ENCODE peak calls at places on chromosome 2, in six cellular contexts. Z is NB4, B is GM12878, A is endothelial cell of umbilical vein, D is H1, I is SK-N-SH. E is an unnamed sample.

GRCh38 chr2:7118606-7119503 is 201.6 kb downstream of the RNF144A start:
- DNase-seq in I (peak), Z (peak), B (no peak), A (no peak), D (no peak), E (peak)

GRCh38 chr2:144711546-144712276 is 191.8 kb upstream of the ZEB2 start:
- DNase-seq in D (no peak), B (no peak), I (peak), Z (peak), A (no peak), E (no peak)

GRCh38 chr2:162607915-162608314 is 230.7 kb downstream of the KCNH7 start:
- DNase-seq in A (no peak), B (no peak), I (no peak), D (no peak), Z (no peak), E (no peak)

GRCh38 chr2:148674063-148675020 is 29.8 kb downstream of the EPC2 start:
- DNase-seq in I (peak), B (no peak), D (no peak), Z (peak), A (peak), E (peak)

GRCh38 chr2:2172516-2172915 is 158.6 kb downstream of the MYT1L start:
- DNase-seq in B (no peak), Z (no peak), D (no peak), A (no peak), I (no peak), E (no peak)

GRCh38 chr2:110796724-110797301 is 64.4 kb downstream of the ACOXL start:
- DNase-seq in B (no peak), D (no peak), I (no peak), A (no peak), Z (no peak), E (no peak)

GRCh38 chr2:73986085-73986680 is 1.5 kb downstream of the TET3 start:
- DNase-seq in B (no peak), D (no peak), I (no peak), Z (no peak), A (no peak), E (no peak)

GRCh38 chr2:100038019-100038418 is 104.4 kb downstream of the AFF3 start:
- DNase-seq in I (peak), B (no peak), A (no peak), D (no peak), Z (peak), E (no peak)

GRCh38 chr2:218381916-218382366 is at the start of gene SLC11A1:
- DNase-seq in D (no peak), B (no peak), Z (no peak), A (no peak), I (no peak), E (no peak)

GRCh38 chr2:46801731-46802664 is 113.6 kb downstream of the MCFD2 start:
- DNase-seq in D (no peak), Z (no peak), A (no peak), I (no peak), B (no peak), E (no peak)

GRCh38 chr2:76610451-76610850 is 899.7 kb upstream of the GCFC2 start:
- DNase-seq in Z (no peak), A (no peak), D (no peak), I (no peak), B (no peak), E (no peak)

GRCh38 chr2:6883448-6884122 is 6.0 kb downstream of the RSAD2 start:
- DNase-seq in A (no peak), B (no peak), I (no peak), Z (no peak), D (no peak), E (no peak)

GRCh38 chr2:85713836-85714235 is 19.7 kb downstream of the GNLY start:
- DNase-seq in B (no peak), D (no peak), A (no peak), I (no peak), Z (no peak), E (no peak)

GRCh38 chr2:74002515-74003391 is 18.0 kb downstream of the TET3 start:
- DNase-seq in D (no peak), B (no peak), A (peak), I (peak), Z (peak), E (no peak)

GRCh38 chr2:152176113-152176714 is 651 bp upstream of the STAM2 start:
- DNase-seq in A (no peak), D (no peak), B (no peak), Z (no peak), I (no peak), E (peak)

GRCh38 chr2:1891147-1891546 is 146.8 kb upstream of the PXDN start:
- DNase-seq in A (no peak), B (no peak), Z (no peak), D (no peak), I (no peak), E (peak)

GRCh38 chr2:156333951-156334495 is 1.5 kb upstream of the NR4A2 start:
- DNase-seq in B (no peak), I (peak), Z (peak), D (no peak), A (peak), E (no peak)

GRCh38 chr2:29223851-29224692 is 108.9 kb downstream of the CLIP4 start:
- DNase-seq in D (no peak), B (no peak), Z (peak), A (peak), I (peak), E (no peak)

GRCh38 chr2:157749684-157750083 is 121.0 kb upstream of the ACVR1C start:
- DNase-seq in B (no peak), A (no peak), Z (no peak), I (no peak), D (no peak), E (no peak)

GRCh38 chr2:157747280-157747679 is 118.6 kb upstream of the ACVR1C start:
- DNase-seq in B (no peak), D (no peak), Z (no peak), A (no peak), I (no peak), E (no peak)

GRCh38 chr2:157747695-157748370 is 119.2 kb upstream of the ACVR1C start:
- DNase-seq in Z (no peak), A (no peak), I (peak), D (no peak), B (peak), E (no peak)

GRCh38 chr2:157748371-157749132 is 119.9 kb upstream of the ACVR1C start:
- DNase-seq in B (no peak), Z (no peak), A (no peak), I (no peak), D (no peak), E (no peak)

DNA sequence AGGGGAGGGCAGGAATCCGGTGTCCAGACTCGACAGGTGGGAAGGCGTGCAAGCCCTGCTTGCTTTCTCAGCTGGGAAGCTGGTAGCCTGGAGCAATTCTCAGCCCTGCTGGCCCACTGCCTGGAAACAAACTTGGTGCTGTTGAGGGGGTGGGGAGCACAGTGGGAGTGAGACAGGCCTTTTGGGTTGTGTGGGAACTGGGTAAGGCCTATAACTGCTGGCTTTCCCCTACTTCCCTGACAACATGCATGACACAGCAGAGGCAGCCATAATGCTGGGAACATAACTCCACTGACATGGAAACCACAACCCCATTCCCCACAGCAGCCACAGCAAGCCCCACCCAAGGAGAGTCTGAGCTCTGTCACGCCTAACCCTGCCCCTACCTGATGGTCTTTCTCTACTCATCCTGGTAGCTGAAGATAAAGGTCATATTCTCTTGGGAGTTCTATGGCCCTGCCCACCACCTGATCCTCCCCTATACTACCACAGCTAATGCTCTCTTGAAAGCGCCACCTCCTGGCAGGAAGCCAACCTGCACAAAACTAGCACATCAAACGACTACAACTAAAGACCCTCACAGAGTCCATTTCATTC is 122.9 kb upstream of the ACVR1C start:
- DNase-seq in I (no peak), B (peak), A (no peak), D (no peak), Z (peak), E (no peak)
- TF ChIP-seq MAX in I (no peak), B (no peak), A (no peak), D (no peak), Z (no peak), E (no peak)

GRCh38 chr2:55810621-55811020 is 113.0 kb downstream of the EFEMP1 start:
- DNase-seq in B (no peak), D (no peak), A (peak), I (no peak), Z (no peak), E (no peak)

GRCh38 chr2:55807900-55808299 is 114.3 kb upstream of the PNPT1 start:
- DNase-seq in A (no peak), B (no peak), I (no peak), Z (no peak), D (no peak), E (no peak)

GRCh38 chr2:55809875-55810620 is 113.5 kb downstream of the EFEMP1 start:
- DNase-seq in I (no peak), B (no peak), D (no peak), A (no peak), Z (no peak), E (no peak)

GRCh38 chr2:55805662-55806061 is 112.0 kb upstream of the PNPT1 start:
- DNase-seq in A (no peak), Z (no peak), I (no peak), B (no peak), D (no peak), E (no peak)

DNA sequence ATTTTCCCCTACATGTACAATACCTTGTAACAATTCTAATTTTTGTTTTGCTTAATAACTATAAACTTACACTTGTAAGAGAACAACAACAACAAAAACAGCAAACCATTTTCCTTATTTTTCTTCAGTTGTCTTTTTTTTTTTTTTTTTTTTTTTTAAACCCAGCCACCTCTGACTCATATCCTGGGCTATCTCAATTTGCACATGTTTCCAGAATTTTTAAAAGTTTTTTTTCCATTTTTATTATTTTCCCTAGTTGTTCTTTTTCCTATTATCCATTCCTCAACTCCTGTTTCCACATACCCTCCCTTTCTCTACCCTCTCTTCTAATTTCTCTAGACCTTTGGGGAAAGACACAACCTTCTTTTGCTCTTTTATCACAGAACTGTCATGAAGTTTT is 112.5 kb downstream of the EFEMP1 start:
- DNase-seq in D (no peak), Z (no peak), A (no peak), B (no peak), I (no peak), E (no peak)
- TF ChIP-seq MAX in D (no peak), Z (no peak), A (no peak), B (no peak), I (no peak), E (no peak)

GRCh38 chr2:101400048-101400447 is 12.7 kb upstream of the CREG2 start:
- DNase-seq in B (no peak), Z (peak), A (no peak), I (no peak), D (no peak), E (no peak)
- TF ChIP-seq MAX in B (no peak), Z (no peak), A (no peak), I (no peak), D (no peak), E (no peak)

GRCh38 chr2:126774290-126774689 is 118.3 kb downstream of the GYPC start:
- DNase-seq in Z (no peak), I (no peak), B (no peak), A (no peak), D (no peak), E (no peak)

GRCh38 chr2:126775300-126775985 is 119.5 kb downstream of the GYPC start:
- DNase-seq in D (no peak), I (no peak), B (no peak), Z (no peak), A (no peak), E (no peak)

GRCh38 chr2:126776701-126777619 is 121.0 kb downstream of the GYPC start:
- DNase-seq in A (peak), I (peak), B (peak), D (peak), Z (peak), E (peak)

GRCh38 chr2:126776255-126776654 is 120.3 kb downstream of the GYPC start:
- DNase-seq in Z (no peak), I (no peak), A (no peak), D (no peak), B (no peak), E (no peak)

DNA sequence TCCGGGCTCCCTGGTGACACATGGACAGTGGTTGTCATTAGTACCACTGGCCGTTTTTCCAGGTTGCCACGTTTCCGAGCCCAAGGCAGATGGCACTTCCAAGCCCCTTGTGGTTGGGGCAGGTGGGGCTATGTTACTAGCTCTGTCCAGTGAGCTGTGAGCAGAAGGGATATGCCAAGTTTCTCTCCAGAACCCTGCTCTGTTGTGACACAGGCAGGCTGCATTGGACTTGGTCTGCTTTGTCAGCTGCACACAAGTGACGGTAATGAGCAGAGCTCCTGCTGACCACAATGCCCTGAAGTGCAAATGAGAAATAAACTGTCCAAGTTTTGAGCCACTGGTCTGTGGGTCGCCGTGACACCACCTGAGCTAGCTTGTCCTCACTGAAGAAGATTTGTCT is 118.8 kb downstream of the GYPC start:
- DNase-seq in I (no peak), D (no peak), A (no peak), Z (no peak), B (no peak), E (no peak)
- TF ChIP-seq MAX in I (no peak), D (no peak), A (no peak), Z (no peak), B (no peak), E (no peak)